ENCODE peak calls at places on chromosomes 11 and 22, in four cellular contexts. K, Q, T and F are unnamed samples.

GRCh38 chr22:35484651-35485372 is 55.8 kb upstream of the RASD2 start:
- DNase-seq in T (no peak), Q (no peak), K (no peak), F (no peak)

GRCh38 chr22:23110190-23110921 is 31.4 kb downstream of the RSPH14 start:
- DNase-seq in K (no peak), Q (no peak), T (no peak), F (no peak)

GRCh38 chr22:42787357-42787736 is 66.7 kb upstream of the A4GALT start:
- DNase-seq in K (no peak), T (no peak), Q (no peak), F (no peak)

GRCh38 chr11:27081056-27081455 is 40.4 kb downstream of the BBOX1 start:
- DNase-seq in T (no peak), K (peak), Q (peak), F (no peak)

GRCh38 chr11:73217131-73217809 is 811 bp upstream of the P2RY2 start:
- DNase-seq in T (no peak), Q (no peak), K (no peak), F (no peak)

GRCh38 chr11:69640260-69640994 is 529 bp upstream of the CCND1 start:
- DNase-seq in Q (no peak), T (no peak), K (peak), F (no peak)

GRCh38 chr11:111926505-111927391 is 8.0 kb downstream of the C11orf52 start:
- DNase-seq in K (peak), T (peak), Q (peak), F (no peak)

GRCh38 chr11:79493555-79494171 is 52.8 kb upstream of the TENM4 start:
- DNase-seq in K (peak), Q (peak), T (no peak), F (no peak)

GRCh38 chr22:36147196-36147788 is 13.3 kb downstream of the APOL3 start:
- DNase-seq in T (no peak), K (no peak), Q (no peak), F (no peak)

GRCh38 chr22:33577862-33578411 is 342.3 kb downstream of the LARGE1 start:
- DNase-seq in K (no peak), Q (no peak), T (peak), F (peak)

GRCh38 chr11:118565062-118565461 is 669 bp downstream of the IFT46 start:
- DNase-seq in Q (no peak), K (peak), T (no peak), F (no peak)

GRCh38 chr22:33000342-33001280 is 57.6 kb downstream of the SYN3 start:
- DNase-seq in Q (peak), T (no peak), K (peak), F (no peak)

GRCh38 chr22:35568751-35569725 is 28.4 kb downstream of the RASD2 start:
- DNase-seq in K (peak), T (no peak), Q (peak), F (no peak)

GRCh38 chr11:120432056-120433018 is 79.2 kb upstream of the GRIK4 start:
- DNase-seq in Q (peak), T (peak), K (peak), F (peak)

GRCh38 chr11:62337682-62338181 is 484 bp downstream of the ASRGL1 start:
- DNase-seq in Q (no peak), K (peak), T (no peak), F (no peak)

GRCh38 chr11:116471608-116472007 is 301.2 kb downstream of the BUD13 start:
- DNase-seq in T (no peak), Q (peak), K (peak), F (peak)

GRCh38 chr11:113204280-113204679 is 110.1 kb upstream of the TTC12 start:
- DNase-seq in T (no peak), K (no peak), Q (no peak), F (no peak)

GRCh38 chr11:63551889-63552266 is 11.3 kb downstream of the PLAAT2 start:
- DNase-seq in Q (no peak), T (no peak), K (no peak), F (no peak)

GRCh38 chr11:111977141-111978027 is 40.2 kb downstream of the DIXDC1 start:
- DNase-seq in Q (peak), K (peak), T (no peak), F (no peak)

GRCh38 chr22:38569181-38569971 is 607 bp downstream of the DMC1 start:
- DNase-seq in T (no peak), K (no peak), Q (no peak), F (no peak)

GRCh38 chr22:38567531-38568245 is 2.3 kb downstream of the DMC1 start:
- DNase-seq in Q (no peak), T (no peak), K (no peak), F (no peak)

GRCh38 chr22:38570841-38571364 is 920 bp upstream of the DMC1 start:
- DNase-seq in Q (no peak), T (no peak), K (peak), F (no peak)

GRCh38 chr22:38569972-38570840 is at the start of gene DMC1:
- DNase-seq in K (peak), Q (peak), T (peak), F (no peak)

DNA sequence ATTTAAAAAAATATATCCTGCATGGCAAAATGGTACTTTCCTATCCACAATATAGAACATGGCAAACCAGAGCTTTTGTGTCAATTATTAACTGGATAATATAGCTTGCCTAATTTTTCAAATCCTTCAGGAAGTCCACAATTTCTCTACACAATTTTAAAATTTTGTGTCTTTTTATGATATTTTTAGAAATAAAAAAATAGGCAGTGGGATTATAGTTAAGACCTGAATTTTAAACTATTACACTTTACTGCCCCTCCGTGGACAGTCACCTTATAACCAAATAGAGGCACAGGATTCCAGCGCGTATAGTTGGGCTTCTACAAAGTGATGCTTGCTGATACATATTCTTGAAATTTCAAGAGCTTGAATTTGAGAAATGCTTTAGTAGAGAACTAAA is 2.1 kb upstream of the DMC1 start:
- DNase-seq in K (peak), T (no peak), Q (peak), F (no peak)
- TF ChIP-seq CTCF in K (peak), T (peak), Q (peak), F (peak)

GRCh38 chr11:10573556-10573955 is 5.1 kb upstream of the LYVE1 start:
- DNase-seq in Q (no peak), T (no peak), K (no peak), F (no peak)

GRCh38 chr11:10572533-10572932 is 4.1 kb upstream of the LYVE1 start:
- DNase-seq in T (no peak), K (no peak), Q (no peak), F (no peak)

GRCh38 chr11:10575999-10576398 is 7.5 kb upstream of the LYVE1 start:
- DNase-seq in Q (no peak), K (no peak), T (no peak), F (no peak)

GRCh38 chr11:10573028-10573427 is 4.6 kb upstream of the LYVE1 start:
- DNase-seq in T (no peak), K (no peak), Q (no peak), F (no peak)

DNA sequence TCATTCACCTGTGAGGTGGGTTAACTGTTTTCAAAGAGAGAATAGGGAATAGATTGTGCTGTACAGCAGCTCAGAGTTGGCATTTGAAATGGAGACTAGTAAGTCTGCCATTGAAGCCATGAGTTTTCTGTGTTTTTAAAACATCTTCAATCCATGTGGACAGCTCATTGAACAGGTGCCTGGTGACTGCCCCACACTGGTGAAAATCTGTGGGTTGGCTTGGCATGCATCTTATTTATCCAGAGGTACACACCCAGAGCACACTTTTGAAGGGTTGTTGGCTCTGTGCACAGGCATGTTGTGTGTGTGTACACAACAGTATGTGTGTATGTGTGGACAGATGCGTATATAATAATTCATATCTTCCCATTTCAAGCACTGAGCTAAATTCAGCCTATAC is 6.9 kb upstream of the LYVE1 start:
- DNase-seq in Q (no peak), K (no peak), T (no peak), F (no peak)
- H3K4me3 ChIP-seq in Q (no peak), K (no peak), T (no peak), F (no peak)

DNA sequence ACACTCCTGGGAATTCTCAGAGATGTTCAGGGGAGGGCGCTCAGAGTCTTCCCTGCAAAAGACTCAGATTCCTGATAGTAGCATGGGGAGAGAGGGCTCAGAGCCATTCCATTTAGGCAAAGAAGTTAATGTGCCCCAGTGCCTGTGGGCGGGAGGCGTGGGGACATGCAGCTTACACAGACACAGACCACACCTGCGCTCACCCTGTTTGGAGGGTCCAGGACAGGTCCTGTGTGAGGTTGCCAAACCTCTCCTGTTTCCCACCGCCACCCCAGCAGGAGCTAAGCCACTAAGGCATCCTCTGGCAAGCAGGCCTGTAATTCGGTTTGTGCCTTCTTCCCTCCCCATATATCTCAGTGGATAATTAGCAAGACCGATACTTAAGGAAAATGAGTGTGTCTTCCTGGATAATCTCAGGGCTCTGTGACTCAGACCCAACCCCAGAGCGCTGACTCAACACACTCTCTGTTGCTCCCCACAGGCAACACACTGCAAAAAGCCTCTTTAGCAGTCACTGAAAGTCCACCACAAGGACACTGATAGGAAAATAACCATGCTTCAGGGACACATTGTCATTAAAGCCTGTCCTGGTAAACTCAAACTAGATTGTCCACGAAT is 118.9 kb upstream of the LMO1 start:
- DNase-seq in T (peak), Q (peak), K (peak), F (peak)
- TF ChIP-seq CTCF in T (no peak), Q (no peak), K (no peak), F (peak)

DNA sequence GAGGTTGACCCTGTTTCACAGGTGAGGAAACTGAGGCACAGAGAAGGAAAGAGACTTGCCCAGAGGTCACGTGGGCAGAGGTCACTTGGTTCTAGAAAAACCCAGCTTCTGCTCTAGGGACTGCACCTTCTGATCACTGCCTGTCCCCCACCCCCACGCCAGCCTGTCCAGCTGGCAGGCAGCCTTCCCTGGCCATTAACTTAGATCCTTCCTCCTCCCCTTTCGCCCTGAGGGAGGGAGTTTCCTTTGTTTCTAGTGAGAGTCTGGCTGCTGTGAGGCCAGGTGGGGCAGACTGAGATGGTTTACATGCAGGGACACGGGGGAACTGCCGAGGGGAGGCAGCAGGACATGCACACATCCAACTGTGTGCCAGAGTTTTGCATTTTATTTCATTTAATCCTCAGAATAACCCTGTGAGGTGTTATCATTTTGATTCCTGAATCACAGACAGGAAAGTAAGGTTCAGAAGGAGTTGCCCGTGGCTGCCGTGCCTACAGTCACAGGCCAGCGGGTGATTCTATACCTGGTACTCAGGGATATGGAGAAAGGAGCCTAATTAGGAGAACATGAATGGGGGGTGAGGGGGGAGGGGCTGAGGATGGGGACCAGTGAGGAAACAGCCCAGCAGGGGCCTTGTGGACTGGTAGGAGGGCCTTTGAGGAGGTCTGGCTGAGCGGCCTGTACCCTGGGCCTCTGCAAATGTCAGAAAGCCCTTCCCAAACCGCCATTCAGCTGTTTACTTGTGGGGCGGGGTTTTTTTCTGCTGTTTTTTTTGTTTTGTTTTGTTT is 3.4 kb downstream of the FAM83F start:
- DNase-seq in Q (no peak), T (no peak), K (peak), F (no peak)
- H3K4me3 ChIP-seq in Q (no peak), T (no peak), K (peak), F (no peak)

GRCh38 chr11:60625262-60625661 is 74.2 kb upstream of the MS4A8 start:
- DNase-seq in K (peak), Q (peak), T (no peak), F (no peak)
- TF ChIP-seq CTCF in K (peak), Q (peak), T (peak), F (peak)

GRCh38 chr22:16793831-16794230 is 31.4 kb downstream of the XKR3 start:
- DNase-seq in T (no peak), K (no peak), Q (no peak), F (no peak)
- H3K4me3 ChIP-seq in T (no peak), K (no peak), Q (no peak), F (no peak)

GRCh38 chr11:57493507-57494503 is 21.7 kb downstream of the SLC43A1 start:
- DNase-seq in Q (no peak), K (peak), T (no peak), F (no peak)
- TF ChIP-seq CTCF in Q (peak), K (peak), T (peak), F (peak)

GRCh38 chr22:44710474-44711235 is 8.7 kb downstream of the PRR5 start:
- DNase-seq in Q (no peak), T (no peak), K (no peak), F (no peak)
- H3K4me3 ChIP-seq in Q (no peak), T (no peak), K (no peak), F (no peak)

GRCh38 chr11:18526130-18526520 is 617 bp downstream of the TSG101 start:
- DNase-seq in K (no peak), T (no peak), Q (no peak), F (no peak)

GRCh38 chr11:18524248-18524647 is 2.5 kb downstream of the TSG101 start:
- DNase-seq in Q (no peak), T (no peak), K (no peak), F (no peak)

GRCh38 chr11:18521123-18521522 is 5.6 kb downstream of the TSG101 start:
- DNase-seq in Q (no peak), T (no peak), K (no peak), F (no peak)

GRCh38 chr11:18523079-18523478 is 3.7 kb downstream of the TSG101 start:
- DNase-seq in T (no peak), K (peak), Q (no peak), F (no peak)

GRCh38 chr11:18522388-18522787 is 4.4 kb downstream of the TSG101 start:
- DNase-seq in T (no peak), K (no peak), Q (no peak), F (no peak)
- TF ChIP-seq CTCF in T (no peak), K (no peak), Q (peak), F (peak)